ENCODE peak calls at places on chromosomes 12 and 14, in seven cellular contexts. X is D341Med; B is Kasumi-1; R is AG10803; Z is adipocyte; A is left kidney; J is stimulated activated CD8-positive, alpha-beta memory T cell treated with anti-CD3 and anti-CD28 coated beads, Interleukin-12 subunit alpha, Interleukin-12 subunit beta, amount 100 ng/mL, for 1 hour. W is an unnamed sample.

GRCh38 chr12:26153421-26154154 is 28.8 kb upstream of the BHLHE41 start:
- DNase-seq in X (no peak), B (no peak), R (peak), Z (peak), A (no peak), J (no peak), W (no peak)

GRCh38 chr12:48883305-48884171 is 17.9 kb upstream of the RND1 start:
- DNase-seq in X (no peak), B (no peak), R (no peak), Z (peak), A (peak), J (no peak), W (no peak)

GRCh38 chr14:104362761-104363605 is 216.6 kb upstream of the C14orf180 start:
- DNase-seq in X (no peak), B (no peak), R (no peak), Z (no peak), A (no peak), J (no peak), W (no peak)

GRCh38 chr14:56449670-56450213 is 129.9 kb upstream of the TMEM260 start:
- DNase-seq in X (no peak), B (no peak), R (no peak), Z (no peak), A (no peak), J (no peak), W (no peak)

GRCh38 chr14:94303111-94303510 is 10.0 kb upstream of the SERPINA10 start:
- DNase-seq in X (no peak), B (no peak), R (no peak), Z (no peak), A (no peak), J (no peak), W (no peak)

GRCh38 chr12:3214508-3215365 is 137.6 kb downstream of the TSPAN9 start:
- DNase-seq in X (peak), B (no peak), R (no peak), Z (no peak), A (peak), J (no peak), W (no peak)

GRCh38 chr12:15982471-15982870 is 71.3 kb downstream of the DERA start:
- DNase-seq in X (no peak), B (no peak), R (peak), Z (peak), A (peak), J (no peak), W (no peak)

GRCh38 chr12:9030776-9031175 is 41.4 kb downstream of the KLRG1 start:
- DNase-seq in X (no peak), B (no peak), R (no peak), Z (no peak), A (no peak), J (no peak), W (no peak)

GRCh38 chr12:10182662-10183061 is 3.8 kb downstream of the TMEM52B start:
- DNase-seq in X (no peak), B (peak), R (peak), Z (peak), A (no peak), J (no peak), W (no peak)

GRCh38 chr12:31866523-31866922 is 92.7 kb upstream of the RESF1 start:
- DNase-seq in X (no peak), B (no peak), R (no peak), Z (no peak), A (no peak), J (no peak), W (no peak)

GRCh38 chr14:101813833-101814232 is 52.3 kb downstream of the PPP2R5C start:
- DNase-seq in X (no peak), B (no peak), R (no peak), Z (no peak), A (no peak), J (no peak), W (no peak)

GRCh38 chr12:96143827-96144226 is 50.3 kb upstream of the ELK3 start:
- DNase-seq in X (no peak), B (no peak), R (no peak), Z (no peak), A (no peak), J (no peak), W (no peak)

GRCh38 chr12:10363922-10364838 is 25.7 kb downstream of the KLRK1 start:
- DNase-seq in X (no peak), B (peak), R (peak), Z (peak), A (peak), J (no peak), W (no peak)